ENCODE peak calls at places on chromosomes 6 and 20, in six cellular contexts. L, J, P, H, S and K are unnamed samples.

GRCh38 chr20:35698298-35699126 is 640 bp downstream of the NFS1 start:
- DNase-seq in L (no peak), J (peak; percentile 11), P (no peak), H (peak; percentile 45), S (peak; percentile 34), K (no peak)

GRCh38 chr6:26056583-26057350 is 30.5 kb upstream of the HFE start:
- DNase-seq in L (no peak), J (no peak), P (peak; percentile 11), H (no peak), S (peak; percentile 59), K (no peak)

GRCh38 chr20:45092898-45093297 is 8.0 kb downstream of the KCNS1 start:
- DNase-seq in L (no peak), J (no peak), P (no peak), H (no peak), S (no peak), K (no peak)

GRCh38 chr6:138291036-138291848 is 73.0 kb upstream of the PBOV1 start:
- DNase-seq in L (no peak), J (no peak), P (no peak), H (no peak), S (peak; percentile 68), K (no peak)

GRCh38 chr6:20658053-20658452 is 123.8 kb downstream of the CDKAL1 start:
- DNase-seq in L (no peak), J (no peak), P (no peak), H (no peak), S (no peak), K (no peak)

GRCh38 chr20:45949542-45950329 is 15.3 kb downstream of the PCIF1 start:
- DNase-seq in L (no peak), J (no peak), P (no peak), H (no peak), S (no peak), K (no peak)

GRCh38 chr6:35919085-35919826 is 1.6 kb downstream of the SRPK1 start:
- DNase-seq in L (no peak), J (no peak), P (peak; percentile 57), H (peak; percentile 80), S (no peak), K (no peak)

GRCh38 chr6:134288538-134289203 is 29.2 kb downstream of the SGK1 start:
- DNase-seq in L (peak; percentile 48), J (no peak), P (peak; percentile 94), H (peak; percentile 89), S (no peak), K (no peak)

GRCh38 chr6:71090216-71090615 is 133.4 kb upstream of the B3GAT2 start:
- DNase-seq in L (peak; percentile 11), J (no peak), P (no peak), H (no peak), S (no peak), K (no peak)

GRCh38 chr6:101401792-101402617 is 8.5 kb downstream of the GRIK2 start:
- DNase-seq in L (no peak), J (peak; percentile 59), P (peak; percentile 46), H (peak; percentile 44), S (peak; percentile 83), K (peak; percentile 83)

GRCh38 chr6:134090591-134090990 is 38.2 kb upstream of the SLC2A12 start:
- DNase-seq in L (no peak), J (no peak), P (no peak), H (no peak), S (no peak), K (no peak)

GRCh38 chr6:63897459-63897858 is 261.9 kb downstream of the PHF3 start:
- DNase-seq in L (peak; percentile 47), J (no peak), P (peak; percentile 86), H (peak; percentile 86), S (no peak), K (no peak)

GRCh38 chr20:20761302-20761701 is 48.9 kb upstream of the RALGAPA2 start:
- DNase-seq in L (no peak), J (no peak), P (no peak), H (no peak), S (no peak), K (no peak)

GRCh38 chr6:47319867-47320266 is 10.2 kb upstream of the TNFRSF21 start:
- DNase-seq in L (no peak), J (no peak), P (no peak), H (no peak), S (no peak), K (no peak)

GRCh38 chr6:53928641-53929339 is 134.0 kb downstream of the LRRC1 start:
- DNase-seq in L (no peak), J (no peak), P (peak; percentile 25), H (no peak), S (no peak), K (no peak)

GRCh38 chr20:62356948-62357667 is 10.0 kb downstream of the LAMA5 start:
- DNase-seq in L (no peak), J (no peak), P (peak; percentile 66), H (peak; percentile 68), S (no peak), K (no peak)

GRCh38 chr6:132715204-132715603 is 1.3 kb upstream of the VNN1 start:
- DNase-seq in L (peak; percentile 86), J (peak; percentile 29), P (peak; percentile 76), H (peak; percentile 83), S (peak; percentile 94), K (peak; percentile 87)

GRCh38 chr20:62536731-62537401 is 61.1 kb upstream of the GATA5 start:
- DNase-seq in L (no peak), J (no peak), P (peak; percentile 12), H (no peak), S (no peak), K (no peak)

DNA sequence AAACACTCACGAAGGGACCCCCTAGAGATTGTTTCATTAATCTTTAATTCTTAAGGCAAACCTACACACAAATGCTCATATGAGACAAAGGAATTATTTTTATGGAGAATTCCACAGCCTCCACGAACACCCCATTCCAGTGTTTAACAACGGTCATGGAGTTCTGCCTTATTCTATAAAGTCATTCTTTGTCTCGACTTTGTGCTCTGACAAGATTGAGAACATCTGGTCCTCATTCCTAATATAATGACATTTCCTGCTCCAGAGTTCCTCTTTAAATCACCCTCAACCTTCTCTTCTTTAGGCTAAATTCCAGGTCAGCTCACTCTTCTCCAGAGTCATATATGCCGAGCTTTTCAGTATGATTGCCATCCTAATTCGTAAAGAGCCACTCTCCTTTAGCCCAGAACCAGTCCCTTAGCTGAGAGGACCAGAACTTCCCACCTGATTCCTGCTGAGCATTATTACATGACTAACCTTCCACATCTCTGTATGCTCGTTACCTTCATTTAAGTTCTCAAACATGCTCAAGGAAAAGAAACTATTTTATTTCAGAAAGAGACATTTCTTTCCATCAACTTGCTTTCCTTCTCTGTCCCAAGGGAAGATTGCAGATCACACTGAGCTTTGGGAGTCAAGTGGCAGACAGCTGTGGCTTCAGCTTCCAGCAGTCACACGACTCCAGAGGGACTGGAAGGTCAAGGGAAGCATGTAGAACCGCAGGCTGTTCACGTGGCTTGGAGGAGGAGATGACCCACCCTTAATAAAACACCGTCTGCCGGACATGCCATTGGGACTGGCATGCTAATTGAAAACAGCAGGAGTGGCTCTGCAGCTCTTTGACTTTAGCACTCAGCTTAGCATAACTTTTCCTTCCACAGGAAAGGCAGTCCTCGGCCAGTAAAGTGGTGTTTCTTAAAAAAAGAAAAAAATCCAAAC is 467.1 kb upstream of the HSF2 start:
- DNase-seq in L (peak; percentile 21), J (peak; percentile 18), P (peak; percentile 95), H (peak; percentile 94), S (peak; percentile 99), K (peak; percentile 93)
- H3K9ac ChIP-seq in L (no peak overlapping the region), J (no peak overlapping the region), P (no peak overlapping the region), H (peak overlapping the region; percentile 61), S (peak overlapping the region; percentile 37), K (peak overlapping the region; percentile 30)

GRCh38 chr6:29564875-29565274 is 5.3 kb upstream of the UBD start:
- DNase-seq in L (no peak), J (no peak), P (no peak), H (no peak), S (no peak), K (no peak)

GRCh38 chr6:29563435-29563834 is 3.9 kb upstream of the UBD start:
- DNase-seq in L (no peak), J (no peak), P (no peak), H (no peak), S (no peak), K (no peak)

DNA sequence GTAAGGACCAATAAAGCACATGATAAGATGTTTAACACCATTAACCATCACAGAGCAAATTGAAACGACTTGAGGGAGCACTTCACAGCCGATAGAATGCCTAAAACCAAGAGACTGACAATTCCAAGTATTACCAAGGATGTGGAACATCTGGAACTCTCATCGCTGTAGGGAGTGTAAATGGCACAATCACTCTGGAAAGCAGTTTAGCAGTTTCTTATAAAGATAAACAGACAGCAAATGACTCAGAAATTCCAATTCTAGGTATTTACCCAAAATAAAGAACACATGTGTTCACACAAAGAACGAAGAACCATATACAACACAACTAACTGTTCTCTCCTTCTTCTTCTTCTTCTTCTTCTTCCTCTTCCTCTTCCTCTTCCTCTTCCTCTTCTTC is 8.5 kb upstream of the UBD start:
- DNase-seq in L (no peak), J (no peak), P (no peak), H (no peak), S (no peak), K (no peak)
- H2BK120ac ChIP-seq in L (no peak overlapping the region), J (no peak overlapping the region), P (no peak overlapping the region), H (no peak overlapping the region), S (no peak overlapping the region), K (no peak overlapping the region)

DNA sequence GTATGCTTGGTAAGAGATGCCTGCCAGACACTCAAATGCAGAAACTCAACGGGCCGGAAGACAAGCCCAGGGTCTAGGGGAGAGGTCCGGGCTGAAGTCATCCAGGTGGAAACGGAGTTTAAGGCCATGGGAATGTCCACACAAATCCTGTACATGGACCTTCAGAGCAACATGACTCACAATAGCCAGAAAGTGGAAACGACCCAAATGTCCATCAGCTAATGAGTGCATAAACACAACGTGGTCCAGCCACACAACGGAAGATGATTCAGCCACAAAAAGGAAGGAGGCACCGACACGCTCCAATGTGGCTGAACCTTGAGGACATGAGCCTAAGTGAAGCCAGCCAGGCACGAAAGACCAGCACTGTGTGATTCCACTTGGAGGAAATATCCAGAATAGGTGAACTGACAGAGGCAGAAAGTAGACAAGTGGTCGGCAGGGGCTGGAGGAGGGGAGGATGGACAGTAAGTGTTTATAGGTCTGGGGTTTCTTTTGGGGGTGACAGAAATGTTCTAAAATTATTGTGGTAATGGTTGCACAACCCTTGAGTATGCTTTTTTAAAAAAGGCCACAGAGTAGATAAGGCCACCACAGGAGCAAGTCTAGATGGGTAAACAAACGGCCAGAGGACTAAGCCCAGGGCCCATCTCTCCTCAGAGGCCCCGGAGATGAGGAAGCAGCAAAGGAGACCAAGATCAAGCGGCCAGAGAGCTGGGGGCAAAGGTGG is 105.6 kb downstream of the PREX1 start:
- DNase-seq in L (peak; percentile 29), J (no peak), P (peak; percentile 32), H (peak; percentile 46), S (no peak), K (no peak)
- H3K9ac ChIP-seq in L (no peak overlapping the region), J (no peak overlapping the region), P (no peak overlapping the region), H (no peak overlapping the region), S (no peak overlapping the region), K (no peak overlapping the region)

DNA sequence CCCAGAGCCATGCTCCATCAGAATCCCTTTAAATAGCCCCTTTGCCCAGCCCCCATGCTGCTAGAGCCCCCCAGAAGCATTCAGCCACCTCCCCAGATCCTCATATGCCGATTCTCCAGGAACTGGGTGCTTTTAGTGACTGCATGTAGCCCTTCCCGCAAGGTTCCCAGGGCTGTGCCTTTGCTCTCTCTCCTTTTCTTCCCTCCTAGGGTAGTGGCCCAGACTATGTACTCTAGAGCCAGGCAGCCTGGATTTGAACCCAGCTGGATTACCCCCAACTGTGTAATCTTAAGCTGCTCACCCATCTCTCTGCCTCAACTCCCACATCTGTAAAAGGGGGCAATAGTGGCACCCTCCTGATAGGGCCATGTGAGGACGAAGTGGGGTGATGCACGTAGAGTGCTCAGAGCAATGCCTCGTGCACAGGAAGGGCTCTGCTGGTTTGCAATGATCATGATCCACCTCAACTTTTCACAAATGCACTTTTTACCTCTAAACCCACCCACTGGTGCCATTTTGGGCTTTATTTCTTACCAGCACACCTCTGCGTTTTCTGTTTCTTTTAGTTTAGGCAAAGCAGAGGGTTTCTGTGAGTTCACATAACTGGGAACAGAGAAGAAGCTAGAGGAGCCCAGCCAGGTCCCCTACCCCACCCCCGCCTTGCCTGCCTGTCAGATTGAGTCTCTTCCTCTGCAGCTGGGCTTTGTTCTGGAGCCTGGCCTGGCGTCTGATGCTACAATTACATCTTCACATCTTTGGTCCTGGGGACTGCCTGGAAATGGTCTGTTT is 396.5 kb downstream of the RNGTT start:
- DNase-seq in L (no peak), J (no peak), P (no peak), H (no peak), S (peak; percentile 16), K (no peak)
- H2BK120ac ChIP-seq in L (no peak overlapping the region), J (no peak overlapping the region), P (no peak overlapping the region), H (no peak overlapping the region), S (no peak overlapping the region), K (no peak overlapping the region)